ENCODE peak calls at places on chromosomes 11 and 22, in eight cellular contexts. One of them, this sample, is unnamed. For H3K4me1, the result is how much of the 10 kb centered on the place peaks cover.

GRCh38 chr22:22569218-22569617 is 10.2 kb upstream of the PRAME start:
- DNase-seq in foreskin keratinocyte: no peak
- DNase-seq in psoas muscle: no peak
- DNase-seq in body of pancreas: no peak
- DNase-seq in H9: no peak
- DNase-seq in A549: no peak
- DNase-seq in MM.1S: no peak
- DNase-seq in transverse colon: no peak
- DNase-seq in this sample: no peak

GRCh38 chr11:2933376-2934056 is 4.3 kb upstream of the PHLDA2 start:
- DNase-seq in H9: peak
- DNase-seq in MM.1S: peak
- DNase-seq in psoas muscle: peak
- DNase-seq in transverse colon: peak
- DNase-seq in foreskin keratinocyte: peak
- DNase-seq in A549: peak
- DNase-seq in body of pancreas: peak
- DNase-seq in this sample: peak

GRCh38 chr22:48055827-48056226 is 1293.4 kb downstream of the TBC1D22A start:
- DNase-seq in MM.1S: no peak
- DNase-seq in foreskin keratinocyte: no peak
- DNase-seq in H9: no peak
- DNase-seq in body of pancreas: no peak
- DNase-seq in psoas muscle: no peak
- DNase-seq in transverse colon: no peak
- DNase-seq in A549: no peak
- DNase-seq in this sample: no peak

GRCh38 chr11:89016214-89016613 is 49.6 kb downstream of the GRM5 start:
- DNase-seq in MM.1S: no peak
- DNase-seq in A549: no peak
- DNase-seq in psoas muscle: no peak
- DNase-seq in transverse colon: no peak
- DNase-seq in body of pancreas: no peak
- DNase-seq in H9: no peak
- DNase-seq in foreskin keratinocyte: no peak
- DNase-seq in this sample: no peak

GRCh38 chr22:42773161-42773560 is 52.5 kb upstream of the A4GALT start:
- DNase-seq in foreskin keratinocyte: no peak
- DNase-seq in transverse colon: no peak
- DNase-seq in MM.1S: no peak
- DNase-seq in body of pancreas: no peak
- DNase-seq in psoas muscle: no peak
- DNase-seq in A549: no peak
- DNase-seq in H9: no peak
- DNase-seq in this sample: no peak

GRCh38 chr22:29719894-29720645 is at the start of gene CABP7:
- DNase-seq in MM.1S: no peak
- DNase-seq in H9: no peak
- DNase-seq in foreskin keratinocyte: no peak
- DNase-seq in A549: no peak
- DNase-seq in transverse colon: no peak
- DNase-seq in body of pancreas: no peak
- DNase-seq in psoas muscle: no peak
- DNase-seq in this sample: peak

GRCh38 chr11:102950622-102951081 is 4.9 kb downstream of the MMP13 start:
- DNase-seq in foreskin keratinocyte: no peak
- DNase-seq in MM.1S: no peak
- DNase-seq in transverse colon: no peak
- DNase-seq in body of pancreas: no peak
- DNase-seq in psoas muscle: no peak
- DNase-seq in A549: peak
- DNase-seq in H9: no peak
- DNase-seq in this sample: no peak

GRCh38 chr22:31083923-31084810 is 3.0 kb downstream of the SMTN start:
- DNase-seq in MM.1S: peak
- DNase-seq in A549: no peak
- DNase-seq in transverse colon: peak
- DNase-seq in body of pancreas: no peak
- DNase-seq in psoas muscle: no peak
- DNase-seq in foreskin keratinocyte: no peak
- DNase-seq in H9: no peak
- DNase-seq in this sample: no peak

GRCh38 chr22:31291716-31292644 is at the start of gene PIK3IP1:
- DNase-seq in H9: peak
- DNase-seq in body of pancreas: peak
- DNase-seq in psoas muscle: peak
- DNase-seq in A549: peak
- DNase-seq in foreskin keratinocyte: peak
- DNase-seq in MM.1S: peak
- DNase-seq in transverse colon: peak
- DNase-seq in this sample: peak

GRCh38 chr11:73579641-73580434 is 18.1 kb downstream of the FAM168A start:
- DNase-seq in MM.1S: no peak
- DNase-seq in transverse colon: no peak
- DNase-seq in foreskin keratinocyte: no peak
- DNase-seq in H9: no peak
- DNase-seq in psoas muscle: no peak
- DNase-seq in body of pancreas: no peak
- DNase-seq in A549: no peak
- DNase-seq in this sample: no peak

GRCh38 chr22:44357962-44358553 is 45.3 kb upstream of the SHISAL1 start:
- DNase-seq in MM.1S: no peak
- DNase-seq in H9: no peak
- DNase-seq in body of pancreas: peak
- DNase-seq in transverse colon: peak
- DNase-seq in foreskin keratinocyte: no peak
- DNase-seq in psoas muscle: no peak
- DNase-seq in A549: no peak
- DNase-seq in this sample: no peak

GRCh38 chr22:19892249-19892879 is 37.7 kb upstream of the GNB1L start:
- DNase-seq in psoas muscle: no peak
- DNase-seq in foreskin keratinocyte: no peak
- DNase-seq in transverse colon: no peak
- DNase-seq in MM.1S: no peak
- DNase-seq in A549: no peak
- DNase-seq in body of pancreas: no peak
- DNase-seq in H9: no peak
- DNase-seq in this sample: peak

GRCh38 chr11:7894251-7894650 is 36.8 kb downstream of the OR10A6 start:
- DNase-seq in H9: no peak
- DNase-seq in A549: no peak
- DNase-seq in transverse colon: no peak
- DNase-seq in foreskin keratinocyte: no peak
- DNase-seq in body of pancreas: peak
- DNase-seq in MM.1S: no peak
- DNase-seq in psoas muscle: no peak
- DNase-seq in this sample: no peak

GRCh38 chr11:7899418-7899817 is 31.6 kb downstream of the OR10A6 start:
- DNase-seq in transverse colon: no peak
- DNase-seq in H9: no peak
- DNase-seq in foreskin keratinocyte: no peak
- DNase-seq in MM.1S: no peak
- DNase-seq in body of pancreas: no peak
- DNase-seq in A549: no peak
- DNase-seq in psoas muscle: no peak
- DNase-seq in this sample: no peak

GRCh38 chr11:7893792-7894191 is 37.3 kb downstream of the OR10A6 start:
- DNase-seq in MM.1S: no peak
- DNase-seq in H9: no peak
- DNase-seq in body of pancreas: peak
- DNase-seq in transverse colon: peak
- DNase-seq in foreskin keratinocyte: no peak
- DNase-seq in psoas muscle: no peak
- DNase-seq in A549: no peak
- DNase-seq in this sample: no peak

GRCh38 chr11:7898666-7899283 is 32.3 kb downstream of the OR10A6 start:
- DNase-seq in MM.1S: no peak
- DNase-seq in transverse colon: no peak
- DNase-seq in A549: no peak
- DNase-seq in foreskin keratinocyte: no peak
- DNase-seq in body of pancreas: no peak
- DNase-seq in H9: no peak
- DNase-seq in psoas muscle: no peak
- DNase-seq in this sample: no peak

GRCh38 chr11:7896026-7896785 is 34.9 kb downstream of the OR10A6 start:
- DNase-seq in body of pancreas: peak
- DNase-seq in psoas muscle: no peak
- DNase-seq in H9: no peak
- DNase-seq in A549: no peak
- DNase-seq in MM.1S: no peak
- DNase-seq in foreskin keratinocyte: no peak
- DNase-seq in transverse colon: no peak
- DNase-seq in this sample: no peak
- H3K27ac ChIP-seq in body of pancreas: no peak
- H3K27ac ChIP-seq in psoas muscle: no peak
- H3K27ac ChIP-seq in H9: no peak
- H3K27ac ChIP-seq in A549: no peak
- H3K27ac ChIP-seq in MM.1S: no peak
- H3K27ac ChIP-seq in foreskin keratinocyte: no peak
- H3K27ac ChIP-seq in transverse colon: no peak
- H3K27ac ChIP-seq in this sample: no peak

GRCh38 chr22:28032896-28033295 is 113.8 kb upstream of the PITPNB start:
- DNase-seq in body of pancreas: no peak
- DNase-seq in A549: no peak
- DNase-seq in MM.1S: no peak
- DNase-seq in H9: no peak
- DNase-seq in foreskin keratinocyte: no peak
- DNase-seq in transverse colon: no peak
- DNase-seq in psoas muscle: no peak
- DNase-seq in this sample: peak
- H3K4me1 ChIP-seq in body of pancreas: under half
- H3K4me1 ChIP-seq in A549: under half
- H3K4me1 ChIP-seq in MM.1S: under half
- H3K4me1 ChIP-seq in H9: under half
- H3K4me1 ChIP-seq in foreskin keratinocyte: under half
- H3K4me1 ChIP-seq in transverse colon: under half
- H3K4me1 ChIP-seq in psoas muscle: half or more
- H3K4me1 ChIP-seq in this sample: under half

DNA sequence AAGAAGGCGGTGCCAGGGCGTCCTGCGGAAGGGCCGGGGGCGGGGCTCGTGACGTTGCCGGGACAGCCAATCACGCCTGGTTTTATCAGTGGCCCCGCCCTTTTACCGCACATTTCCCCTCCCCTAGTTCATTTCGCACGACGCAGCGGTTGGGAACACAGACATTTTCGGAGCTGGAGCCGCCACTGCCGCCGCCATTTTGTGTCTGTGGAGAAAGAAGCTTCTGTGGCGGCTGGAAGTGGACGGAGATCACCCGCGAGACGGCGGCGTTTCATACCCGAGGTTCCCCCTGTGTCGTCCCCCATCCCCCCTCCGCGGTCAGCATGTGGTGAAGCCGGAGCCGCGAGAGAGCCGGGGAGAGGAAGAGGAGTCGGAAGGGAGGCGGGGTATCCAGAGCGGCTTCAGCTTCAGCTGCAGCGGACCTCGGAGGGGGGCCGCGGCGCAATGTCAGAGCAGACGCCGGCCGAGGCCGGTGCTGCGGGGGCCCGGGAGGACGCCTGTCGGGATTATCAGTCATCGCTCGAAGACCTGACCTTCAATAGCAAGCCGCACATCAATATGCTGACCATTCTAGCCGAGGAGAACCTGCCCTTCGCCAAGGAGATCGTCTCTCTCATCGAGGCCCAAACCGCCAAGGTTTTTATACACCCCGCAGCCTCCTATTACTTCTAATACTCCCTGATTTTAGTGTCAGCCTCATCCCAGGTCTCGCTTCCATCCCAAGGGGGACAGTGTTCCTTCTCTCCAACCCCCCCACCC is at the start of gene PCF11:
- DNase-seq in transverse colon: no peak
- DNase-seq in psoas muscle: no peak
- DNase-seq in MM.1S: no peak
- DNase-seq in foreskin keratinocyte: no peak
- DNase-seq in body of pancreas: no peak
- DNase-seq in H9: no peak
- DNase-seq in A549: no peak
- DNase-seq in this sample: no peak
- TF ChIP-seq CTCF in transverse colon: no peak
- TF ChIP-seq CTCF in psoas muscle: no peak
- TF ChIP-seq CTCF in MM.1S: no peak
- TF ChIP-seq CTCF in foreskin keratinocyte: no peak
- TF ChIP-seq CTCF in body of pancreas: no peak
- TF ChIP-seq CTCF in H9: no peak
- TF ChIP-seq CTCF in A549: no peak
- TF ChIP-seq CTCF in this sample: no peak

GRCh38 chr11:62881579-62882427 is 1.1 kb downstream of the SLC3A2 start:
- DNase-seq in foreskin keratinocyte: peak
- DNase-seq in MM.1S: peak
- DNase-seq in psoas muscle: peak
- DNase-seq in transverse colon: peak
- DNase-seq in body of pancreas: peak
- DNase-seq in H9: no peak
- DNase-seq in A549: peak
- DNase-seq in this sample: peak

GRCh38 chr11:62885137-62885536 is 4.4 kb downstream of the SLC3A2 start:
- DNase-seq in H9: no peak
- DNase-seq in body of pancreas: no peak
- DNase-seq in MM.1S: no peak
- DNase-seq in psoas muscle: no peak
- DNase-seq in A549: no peak
- DNase-seq in transverse colon: no peak
- DNase-seq in foreskin keratinocyte: no peak
- DNase-seq in this sample: no peak

GRCh38 chr11:62882428-62882742 is 1.7 kb downstream of the SLC3A2 start:
- DNase-seq in MM.1S: no peak
- DNase-seq in transverse colon: no peak
- DNase-seq in A549: no peak
- DNase-seq in H9: no peak
- DNase-seq in body of pancreas: no peak
- DNase-seq in psoas muscle: no peak
- DNase-seq in foreskin keratinocyte: no peak
- DNase-seq in this sample: no peak

GRCh38 chr11:62882811-62883496 is 2.3 kb downstream of the SLC3A2 start:
- DNase-seq in body of pancreas: no peak
- DNase-seq in A549: no peak
- DNase-seq in transverse colon: no peak
- DNase-seq in H9: no peak
- DNase-seq in MM.1S: no peak
- DNase-seq in psoas muscle: no peak
- DNase-seq in foreskin keratinocyte: no peak
- DNase-seq in this sample: no peak

DNA sequence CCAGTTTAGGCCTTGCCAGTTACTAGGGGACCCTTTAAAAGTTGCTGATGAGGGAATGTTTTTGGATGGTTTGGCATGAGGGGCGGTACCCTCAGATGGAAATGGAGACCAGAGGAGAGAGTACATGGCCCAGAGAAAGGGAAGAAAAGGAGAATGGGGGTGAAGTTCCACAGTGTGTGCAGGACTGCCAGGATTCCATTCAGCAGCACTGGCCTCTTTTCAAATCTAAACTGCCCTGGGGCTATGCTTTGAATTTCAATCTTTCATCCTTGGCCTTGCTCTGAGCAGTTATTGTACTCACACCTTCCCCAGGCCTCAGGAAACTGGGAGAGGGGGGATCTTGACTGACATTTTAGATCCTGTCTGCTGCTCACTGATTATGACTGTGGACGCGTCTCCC is 3.0 kb downstream of the SLC3A2 start:
- DNase-seq in body of pancreas: no peak
- DNase-seq in transverse colon: no peak
- DNase-seq in foreskin keratinocyte: no peak
- DNase-seq in A549: no peak
- DNase-seq in H9: no peak
- DNase-seq in MM.1S: no peak
- DNase-seq in psoas muscle: no peak
- DNase-seq in this sample: no peak
- H3K27ac ChIP-seq in body of pancreas: no peak
- H3K27ac ChIP-seq in transverse colon: peak
- H3K27ac ChIP-seq in foreskin keratinocyte: no peak
- H3K27ac ChIP-seq in A549: peak
- H3K27ac ChIP-seq in H9: no peak
- H3K27ac ChIP-seq in MM.1S: no peak
- H3K27ac ChIP-seq in psoas muscle: no peak
- H3K27ac ChIP-seq in this sample: peak